ENCODE peak calls at places on chromosomes 4 and X, in nine cellular contexts. One of them, this sample, is unnamed.

GRCh38 chrX:24493740-24494543 is 28.9 kb downstream of the PDK3 start:
- DNase-seq in GM04503: no peak
- DNase-seq in stimulated activated CD4-positive, alpha-beta T cell treated with anti-CD3 and anti-CD28 coated beads, Interleukin-2, amount 100 ng/mL, for 24 hours: no peak
- DNase-seq in activated CD4-positive, alpha-beta T cell treated with anti-CD3 and anti-CD28 coated beads for 4 hours: no peak
- DNase-seq in amniotic epithelial cell: no peak
- DNase-seq in HFFc6: no peak
- DNase-seq in stimulated activated naive CD8-positive, alpha-beta T cell treated with anti-CD3 and anti-CD28 coated beads, Interleukin-15, amount 100 ng/mL, for 72 hours: no peak
- DNase-seq in CD4-positive, alpha-beta T cell: no peak
- DNase-seq in ACHN: no peak
- DNase-seq in this sample: no peak

GRCh38 chr4:764405-765169 is 59.0 kb downstream of the PCGF3 start:
- DNase-seq in GM04503: no peak
- DNase-seq in stimulated activated CD4-positive, alpha-beta T cell treated with anti-CD3 and anti-CD28 coated beads, Interleukin-2, amount 100 ng/mL, for 24 hours: no peak
- DNase-seq in activated CD4-positive, alpha-beta T cell treated with anti-CD3 and anti-CD28 coated beads for 4 hours: no peak
- DNase-seq in amniotic epithelial cell: no peak
- DNase-seq in HFFc6: no peak
- DNase-seq in stimulated activated naive CD8-positive, alpha-beta T cell treated with anti-CD3 and anti-CD28 coated beads, Interleukin-15, amount 100 ng/mL, for 72 hours: no peak
- DNase-seq in CD4-positive, alpha-beta T cell: no peak
- DNase-seq in ACHN: no peak
- DNase-seq in this sample: no peak

GRCh38 chr4:35106091-35106734 is 1138.1 kb downstream of the ARAP2 start:
- DNase-seq in GM04503: no peak
- DNase-seq in stimulated activated CD4-positive, alpha-beta T cell treated with anti-CD3 and anti-CD28 coated beads, Interleukin-2, amount 100 ng/mL, for 24 hours: no peak
- DNase-seq in activated CD4-positive, alpha-beta T cell treated with anti-CD3 and anti-CD28 coated beads for 4 hours: no peak
- DNase-seq in amniotic epithelial cell: no peak
- DNase-seq in HFFc6: no peak
- DNase-seq in stimulated activated naive CD8-positive, alpha-beta T cell treated with anti-CD3 and anti-CD28 coated beads, Interleukin-15, amount 100 ng/mL, for 72 hours: no peak
- DNase-seq in CD4-positive, alpha-beta T cell: no peak
- DNase-seq in ACHN: no peak
- DNase-seq in this sample: no peak

GRCh38 chrX:21993265-21993664 is 38.9 kb upstream of the PHEX start:
- DNase-seq in GM04503: no peak
- DNase-seq in stimulated activated CD4-positive, alpha-beta T cell treated with anti-CD3 and anti-CD28 coated beads, Interleukin-2, amount 100 ng/mL, for 24 hours: no peak
- DNase-seq in activated CD4-positive, alpha-beta T cell treated with anti-CD3 and anti-CD28 coated beads for 4 hours: no peak
- DNase-seq in amniotic epithelial cell: no peak
- DNase-seq in HFFc6: no peak
- DNase-seq in stimulated activated naive CD8-positive, alpha-beta T cell treated with anti-CD3 and anti-CD28 coated beads, Interleukin-15, amount 100 ng/mL, for 72 hours: no peak
- DNase-seq in CD4-positive, alpha-beta T cell: no peak
- DNase-seq in ACHN: no peak
- DNase-seq in this sample: no peak

GRCh38 chr4:142875117-142875516 is 29.0 kb upstream of the INPP4B start:
- DNase-seq in GM04503: no peak
- DNase-seq in stimulated activated CD4-positive, alpha-beta T cell treated with anti-CD3 and anti-CD28 coated beads, Interleukin-2, amount 100 ng/mL, for 24 hours: no peak
- DNase-seq in activated CD4-positive, alpha-beta T cell treated with anti-CD3 and anti-CD28 coated beads for 4 hours: no peak
- DNase-seq in amniotic epithelial cell: no peak
- DNase-seq in HFFc6: no peak
- DNase-seq in stimulated activated naive CD8-positive, alpha-beta T cell treated with anti-CD3 and anti-CD28 coated beads, Interleukin-15, amount 100 ng/mL, for 72 hours: no peak
- DNase-seq in CD4-positive, alpha-beta T cell: no peak
- DNase-seq in ACHN: no peak
- DNase-seq in this sample: no peak

GRCh38 chrX:147958316-147958715 is 22.8 kb upstream of the FMR1NB start:
- DNase-seq in GM04503: peak
- DNase-seq in stimulated activated CD4-positive, alpha-beta T cell treated with anti-CD3 and anti-CD28 coated beads, Interleukin-2, amount 100 ng/mL, for 24 hours: no peak
- DNase-seq in activated CD4-positive, alpha-beta T cell treated with anti-CD3 and anti-CD28 coated beads for 4 hours: no peak
- DNase-seq in amniotic epithelial cell: peak
- DNase-seq in HFFc6: peak
- DNase-seq in stimulated activated naive CD8-positive, alpha-beta T cell treated with anti-CD3 and anti-CD28 coated beads, Interleukin-15, amount 100 ng/mL, for 72 hours: no peak
- DNase-seq in CD4-positive, alpha-beta T cell: no peak
- DNase-seq in ACHN: peak
- DNase-seq in this sample: peak

GRCh38 chr4:181264908-181265307 is 978.3 kb upstream of the TENM3 start:
- DNase-seq in GM04503: no peak
- DNase-seq in stimulated activated CD4-positive, alpha-beta T cell treated with anti-CD3 and anti-CD28 coated beads, Interleukin-2, amount 100 ng/mL, for 24 hours: no peak
- DNase-seq in activated CD4-positive, alpha-beta T cell treated with anti-CD3 and anti-CD28 coated beads for 4 hours: no peak
- DNase-seq in amniotic epithelial cell: no peak
- DNase-seq in HFFc6: no peak
- DNase-seq in stimulated activated naive CD8-positive, alpha-beta T cell treated with anti-CD3 and anti-CD28 coated beads, Interleukin-15, amount 100 ng/mL, for 72 hours: no peak
- DNase-seq in CD4-positive, alpha-beta T cell: no peak
- DNase-seq in ACHN: no peak
- DNase-seq in this sample: no peak

GRCh38 chr4:26792639-26793038 is 68.0 kb upstream of the STIM2 start:
- DNase-seq in GM04503: no peak
- DNase-seq in stimulated activated CD4-positive, alpha-beta T cell treated with anti-CD3 and anti-CD28 coated beads, Interleukin-2, amount 100 ng/mL, for 24 hours: no peak
- DNase-seq in activated CD4-positive, alpha-beta T cell treated with anti-CD3 and anti-CD28 coated beads for 4 hours: no peak
- DNase-seq in amniotic epithelial cell: no peak
- DNase-seq in HFFc6: no peak
- DNase-seq in stimulated activated naive CD8-positive, alpha-beta T cell treated with anti-CD3 and anti-CD28 coated beads, Interleukin-15, amount 100 ng/mL, for 72 hours: no peak
- DNase-seq in CD4-positive, alpha-beta T cell: no peak
- DNase-seq in ACHN: no peak
- DNase-seq in this sample: no peak

GRCh38 chr4:117085185-117085701 is at the start of gene TRAM1L1:
- DNase-seq in GM04503: peak
- DNase-seq in stimulated activated CD4-positive, alpha-beta T cell treated with anti-CD3 and anti-CD28 coated beads, Interleukin-2, amount 100 ng/mL, for 24 hours: peak
- DNase-seq in activated CD4-positive, alpha-beta T cell treated with anti-CD3 and anti-CD28 coated beads for 4 hours: no peak
- DNase-seq in amniotic epithelial cell: peak
- DNase-seq in HFFc6: no peak
- DNase-seq in stimulated activated naive CD8-positive, alpha-beta T cell treated with anti-CD3 and anti-CD28 coated beads, Interleukin-15, amount 100 ng/mL, for 72 hours: peak
- DNase-seq in CD4-positive, alpha-beta T cell: no peak
- DNase-seq in ACHN: peak
- DNase-seq in this sample: no peak

GRCh38 chr4:121648518-121648917 is 48.3 kb downstream of the ANXA5 start:
- DNase-seq in GM04503: peak
- DNase-seq in stimulated activated CD4-positive, alpha-beta T cell treated with anti-CD3 and anti-CD28 coated beads, Interleukin-2, amount 100 ng/mL, for 24 hours: no peak
- DNase-seq in activated CD4-positive, alpha-beta T cell treated with anti-CD3 and anti-CD28 coated beads for 4 hours: no peak
- DNase-seq in amniotic epithelial cell: no peak
- DNase-seq in HFFc6: no peak
- DNase-seq in stimulated activated naive CD8-positive, alpha-beta T cell treated with anti-CD3 and anti-CD28 coated beads, Interleukin-15, amount 100 ng/mL, for 72 hours: no peak
- DNase-seq in CD4-positive, alpha-beta T cell: no peak
- DNase-seq in ACHN: no peak
- DNase-seq in this sample: no peak

GRCh38 chrX:134868766-134869495 is 121.9 kb upstream of the SMIM10 start:
- DNase-seq in GM04503: peak
- DNase-seq in stimulated activated CD4-positive, alpha-beta T cell treated with anti-CD3 and anti-CD28 coated beads, Interleukin-2, amount 100 ng/mL, for 24 hours: no peak
- DNase-seq in activated CD4-positive, alpha-beta T cell treated with anti-CD3 and anti-CD28 coated beads for 4 hours: no peak
- DNase-seq in amniotic epithelial cell: peak
- DNase-seq in HFFc6: peak
- DNase-seq in stimulated activated naive CD8-positive, alpha-beta T cell treated with anti-CD3 and anti-CD28 coated beads, Interleukin-15, amount 100 ng/mL, for 72 hours: no peak
- DNase-seq in CD4-positive, alpha-beta T cell: no peak
- DNase-seq in ACHN: peak
- DNase-seq in this sample: peak

GRCh38 chr4:155759372-155760252 is 791 bp downstream of the GUCY1B1 start:
- DNase-seq in GM04503: no peak
- DNase-seq in stimulated activated CD4-positive, alpha-beta T cell treated with anti-CD3 and anti-CD28 coated beads, Interleukin-2, amount 100 ng/mL, for 24 hours: peak
- DNase-seq in activated CD4-positive, alpha-beta T cell treated with anti-CD3 and anti-CD28 coated beads for 4 hours: peak
- DNase-seq in amniotic epithelial cell: peak
- DNase-seq in HFFc6: no peak
- DNase-seq in stimulated activated naive CD8-positive, alpha-beta T cell treated with anti-CD3 and anti-CD28 coated beads, Interleukin-15, amount 100 ng/mL, for 72 hours: peak
- DNase-seq in CD4-positive, alpha-beta T cell: no peak
- DNase-seq in ACHN: peak
- DNase-seq in this sample: no peak

GRCh38 chr4:2930135-2930805 is 32.9 kb downstream of the NOP14 start:
- DNase-seq in GM04503: no peak
- DNase-seq in stimulated activated CD4-positive, alpha-beta T cell treated with anti-CD3 and anti-CD28 coated beads, Interleukin-2, amount 100 ng/mL, for 24 hours: no peak
- DNase-seq in activated CD4-positive, alpha-beta T cell treated with anti-CD3 and anti-CD28 coated beads for 4 hours: no peak
- DNase-seq in amniotic epithelial cell: no peak
- DNase-seq in HFFc6: no peak
- DNase-seq in stimulated activated naive CD8-positive, alpha-beta T cell treated with anti-CD3 and anti-CD28 coated beads, Interleukin-15, amount 100 ng/mL, for 72 hours: no peak
- DNase-seq in CD4-positive, alpha-beta T cell: no peak
- DNase-seq in ACHN: no peak
- DNase-seq in this sample: no peak

GRCh38 chr4:16914208-16914607 is 15.8 kb upstream of the LDB2 start:
- DNase-seq in GM04503: no peak
- DNase-seq in stimulated activated CD4-positive, alpha-beta T cell treated with anti-CD3 and anti-CD28 coated beads, Interleukin-2, amount 100 ng/mL, for 24 hours: no peak
- DNase-seq in activated CD4-positive, alpha-beta T cell treated with anti-CD3 and anti-CD28 coated beads for 4 hours: no peak
- DNase-seq in amniotic epithelial cell: no peak
- DNase-seq in HFFc6: peak
- DNase-seq in stimulated activated naive CD8-positive, alpha-beta T cell treated with anti-CD3 and anti-CD28 coated beads, Interleukin-15, amount 100 ng/mL, for 72 hours: no peak
- DNase-seq in CD4-positive, alpha-beta T cell: no peak
- DNase-seq in ACHN: no peak
- DNase-seq in this sample: no peak

GRCh38 chr4:26410385-26411293 is 79.6 kb downstream of the CCKAR start:
- DNase-seq in GM04503: no peak
- DNase-seq in stimulated activated CD4-positive, alpha-beta T cell treated with anti-CD3 and anti-CD28 coated beads, Interleukin-2, amount 100 ng/mL, for 24 hours: no peak
- DNase-seq in activated CD4-positive, alpha-beta T cell treated with anti-CD3 and anti-CD28 coated beads for 4 hours: peak
- DNase-seq in amniotic epithelial cell: peak
- DNase-seq in HFFc6: peak
- DNase-seq in stimulated activated naive CD8-positive, alpha-beta T cell treated with anti-CD3 and anti-CD28 coated beads, Interleukin-15, amount 100 ng/mL, for 72 hours: peak
- DNase-seq in CD4-positive, alpha-beta T cell: no peak
- DNase-seq in ACHN: peak
- DNase-seq in this sample: peak

GRCh38 chrX:96729053-96729452 is 44.4 kb downstream of the DIAPH2 start:
- DNase-seq in GM04503: no peak
- DNase-seq in stimulated activated CD4-positive, alpha-beta T cell treated with anti-CD3 and anti-CD28 coated beads, Interleukin-2, amount 100 ng/mL, for 24 hours: no peak
- DNase-seq in activated CD4-positive, alpha-beta T cell treated with anti-CD3 and anti-CD28 coated beads for 4 hours: no peak
- DNase-seq in amniotic epithelial cell: no peak
- DNase-seq in HFFc6: no peak
- DNase-seq in stimulated activated naive CD8-positive, alpha-beta T cell treated with anti-CD3 and anti-CD28 coated beads, Interleukin-15, amount 100 ng/mL, for 72 hours: no peak
- DNase-seq in CD4-positive, alpha-beta T cell: no peak
- DNase-seq in ACHN: no peak
- DNase-seq in this sample: no peak

GRCh38 chr4:83780334-83780733 is 244.4 kb downstream of the GPAT3 start:
- DNase-seq in GM04503: no peak
- DNase-seq in stimulated activated CD4-positive, alpha-beta T cell treated with anti-CD3 and anti-CD28 coated beads, Interleukin-2, amount 100 ng/mL, for 24 hours: no peak
- DNase-seq in activated CD4-positive, alpha-beta T cell treated with anti-CD3 and anti-CD28 coated beads for 4 hours: no peak
- DNase-seq in amniotic epithelial cell: no peak
- DNase-seq in HFFc6: no peak
- DNase-seq in stimulated activated naive CD8-positive, alpha-beta T cell treated with anti-CD3 and anti-CD28 coated beads, Interleukin-15, amount 100 ng/mL, for 72 hours: no peak
- DNase-seq in CD4-positive, alpha-beta T cell: no peak
- DNase-seq in ACHN: peak
- DNase-seq in this sample: no peak

GRCh38 chrX:143615851-143616250 is 20.1 kb downstream of the SLITRK4 start:
- DNase-seq in GM04503: no peak
- DNase-seq in stimulated activated CD4-positive, alpha-beta T cell treated with anti-CD3 and anti-CD28 coated beads, Interleukin-2, amount 100 ng/mL, for 24 hours: no peak
- DNase-seq in activated CD4-positive, alpha-beta T cell treated with anti-CD3 and anti-CD28 coated beads for 4 hours: no peak
- DNase-seq in amniotic epithelial cell: peak
- DNase-seq in HFFc6: no peak
- DNase-seq in stimulated activated naive CD8-positive, alpha-beta T cell treated with anti-CD3 and anti-CD28 coated beads, Interleukin-15, amount 100 ng/mL, for 72 hours: no peak
- DNase-seq in CD4-positive, alpha-beta T cell: no peak
- DNase-seq in ACHN: no peak
- DNase-seq in this sample: no peak

GRCh38 chr4:2834001-2834921 is 9.4 kb upstream of the ADD1 start:
- DNase-seq in GM04503: no peak
- DNase-seq in stimulated activated CD4-positive, alpha-beta T cell treated with anti-CD3 and anti-CD28 coated beads, Interleukin-2, amount 100 ng/mL, for 24 hours: no peak
- DNase-seq in activated CD4-positive, alpha-beta T cell treated with anti-CD3 and anti-CD28 coated beads for 4 hours: no peak
- DNase-seq in amniotic epithelial cell: no peak
- DNase-seq in HFFc6: no peak
- DNase-seq in stimulated activated naive CD8-positive, alpha-beta T cell treated with anti-CD3 and anti-CD28 coated beads, Interleukin-15, amount 100 ng/mL, for 72 hours: no peak
- DNase-seq in CD4-positive, alpha-beta T cell: no peak
- DNase-seq in ACHN: no peak
- DNase-seq in this sample: no peak

GRCh38 chrX:38800981-38801845 is at the start of gene MID1IP1:
- DNase-seq in GM04503: no peak
- DNase-seq in stimulated activated CD4-positive, alpha-beta T cell treated with anti-CD3 and anti-CD28 coated beads, Interleukin-2, amount 100 ng/mL, for 24 hours: peak
- DNase-seq in activated CD4-positive, alpha-beta T cell treated with anti-CD3 and anti-CD28 coated beads for 4 hours: peak
- DNase-seq in amniotic epithelial cell: peak
- DNase-seq in HFFc6: peak
- DNase-seq in stimulated activated naive CD8-positive, alpha-beta T cell treated with anti-CD3 and anti-CD28 coated beads, Interleukin-15, amount 100 ng/mL, for 72 hours: peak
- DNase-seq in CD4-positive, alpha-beta T cell: peak
- DNase-seq in ACHN: peak
- DNase-seq in this sample: no peak

GRCh38 chr4:136526517-136526916 is 1005.8 kb downstream of the PCDH18 start:
- DNase-seq in GM04503: no peak
- DNase-seq in stimulated activated CD4-positive, alpha-beta T cell treated with anti-CD3 and anti-CD28 coated beads, Interleukin-2, amount 100 ng/mL, for 24 hours: no peak
- DNase-seq in activated CD4-positive, alpha-beta T cell treated with anti-CD3 and anti-CD28 coated beads for 4 hours: no peak
- DNase-seq in amniotic epithelial cell: peak
- DNase-seq in HFFc6: no peak
- DNase-seq in stimulated activated naive CD8-positive, alpha-beta T cell treated with anti-CD3 and anti-CD28 coated beads, Interleukin-15, amount 100 ng/mL, for 72 hours: no peak
- DNase-seq in CD4-positive, alpha-beta T cell: no peak
- DNase-seq in ACHN: no peak
- DNase-seq in this sample: no peak

GRCh38 chr4:186190456-186191265 is 706 bp upstream of the CYP4V2 start:
- DNase-seq in GM04503: no peak
- DNase-seq in stimulated activated CD4-positive, alpha-beta T cell treated with anti-CD3 and anti-CD28 coated beads, Interleukin-2, amount 100 ng/mL, for 24 hours: peak
- DNase-seq in activated CD4-positive, alpha-beta T cell treated with anti-CD3 and anti-CD28 coated beads for 4 hours: peak
- DNase-seq in amniotic epithelial cell: peak
- DNase-seq in HFFc6: no peak
- DNase-seq in stimulated activated naive CD8-positive, alpha-beta T cell treated with anti-CD3 and anti-CD28 coated beads, Interleukin-15, amount 100 ng/mL, for 72 hours: peak
- DNase-seq in CD4-positive, alpha-beta T cell: peak
- DNase-seq in ACHN: peak
- DNase-seq in this sample: no peak

GRCh38 chr4:151472711-151473110 is 63.7 kb downstream of the FHIP1A start:
- DNase-seq in GM04503: no peak
- DNase-seq in stimulated activated CD4-positive, alpha-beta T cell treated with anti-CD3 and anti-CD28 coated beads, Interleukin-2, amount 100 ng/mL, for 24 hours: no peak
- DNase-seq in activated CD4-positive, alpha-beta T cell treated with anti-CD3 and anti-CD28 coated beads for 4 hours: no peak
- DNase-seq in amniotic epithelial cell: peak
- DNase-seq in HFFc6: no peak
- DNase-seq in stimulated activated naive CD8-positive, alpha-beta T cell treated with anti-CD3 and anti-CD28 coated beads, Interleukin-15, amount 100 ng/mL, for 72 hours: no peak
- DNase-seq in CD4-positive, alpha-beta T cell: no peak
- DNase-seq in ACHN: no peak
- DNase-seq in this sample: no peak

GRCh38 chr4:82428969-82429727 is 1.1 kb downstream of the HNRNPDL start:
- DNase-seq in GM04503: peak
- DNase-seq in stimulated activated CD4-positive, alpha-beta T cell treated with anti-CD3 and anti-CD28 coated beads, Interleukin-2, amount 100 ng/mL, for 24 hours: peak
- DNase-seq in activated CD4-positive, alpha-beta T cell treated with anti-CD3 and anti-CD28 coated beads for 4 hours: peak
- DNase-seq in amniotic epithelial cell: peak
- DNase-seq in HFFc6: peak
- DNase-seq in stimulated activated naive CD8-positive, alpha-beta T cell treated with anti-CD3 and anti-CD28 coated beads, Interleukin-15, amount 100 ng/mL, for 72 hours: peak
- DNase-seq in CD4-positive, alpha-beta T cell: peak
- DNase-seq in ACHN: peak
- DNase-seq in this sample: peak

GRCh38 chr4:5409237-5409636 is 299.1 kb downstream of the EVC2 start:
- DNase-seq in GM04503: no peak
- DNase-seq in stimulated activated CD4-positive, alpha-beta T cell treated with anti-CD3 and anti-CD28 coated beads, Interleukin-2, amount 100 ng/mL, for 24 hours: no peak
- DNase-seq in activated CD4-positive, alpha-beta T cell treated with anti-CD3 and anti-CD28 coated beads for 4 hours: no peak
- DNase-seq in amniotic epithelial cell: no peak
- DNase-seq in HFFc6: no peak
- DNase-seq in stimulated activated naive CD8-positive, alpha-beta T cell treated with anti-CD3 and anti-CD28 coated beads, Interleukin-15, amount 100 ng/mL, for 72 hours: no peak
- DNase-seq in CD4-positive, alpha-beta T cell: no peak
- DNase-seq in ACHN: no peak
- DNase-seq in this sample: no peak

GRCh38 chr4:146121757-146122156 is 53.8 kb upstream of the LSM6 start:
- DNase-seq in GM04503: no peak
- DNase-seq in stimulated activated CD4-positive, alpha-beta T cell treated with anti-CD3 and anti-CD28 coated beads, Interleukin-2, amount 100 ng/mL, for 24 hours: no peak
- DNase-seq in activated CD4-positive, alpha-beta T cell treated with anti-CD3 and anti-CD28 coated beads for 4 hours: no peak
- DNase-seq in amniotic epithelial cell: no peak
- DNase-seq in HFFc6: no peak
- DNase-seq in stimulated activated naive CD8-positive, alpha-beta T cell treated with anti-CD3 and anti-CD28 coated beads, Interleukin-15, amount 100 ng/mL, for 72 hours: no peak
- DNase-seq in CD4-positive, alpha-beta T cell: no peak
- DNase-seq in ACHN: no peak
- DNase-seq in this sample: no peak

GRCh38 chrX:77527233-77528001 is 80.2 kb downstream of the FGF16 start:
- DNase-seq in GM04503: no peak
- DNase-seq in stimulated activated CD4-positive, alpha-beta T cell treated with anti-CD3 and anti-CD28 coated beads, Interleukin-2, amount 100 ng/mL, for 24 hours: no peak
- DNase-seq in activated CD4-positive, alpha-beta T cell treated with anti-CD3 and anti-CD28 coated beads for 4 hours: no peak
- DNase-seq in amniotic epithelial cell: no peak
- DNase-seq in HFFc6: no peak
- DNase-seq in stimulated activated naive CD8-positive, alpha-beta T cell treated with anti-CD3 and anti-CD28 coated beads, Interleukin-15, amount 100 ng/mL, for 72 hours: no peak
- DNase-seq in CD4-positive, alpha-beta T cell: no peak
- DNase-seq in ACHN: no peak
- DNase-seq in this sample: no peak

GRCh38 chr4:92235741-92236140 is 68.0 kb upstream of the GRID2 start:
- DNase-seq in GM04503: no peak
- DNase-seq in stimulated activated CD4-positive, alpha-beta T cell treated with anti-CD3 and anti-CD28 coated beads, Interleukin-2, amount 100 ng/mL, for 24 hours: no peak
- DNase-seq in activated CD4-positive, alpha-beta T cell treated with anti-CD3 and anti-CD28 coated beads for 4 hours: no peak
- DNase-seq in amniotic epithelial cell: no peak
- DNase-seq in HFFc6: no peak
- DNase-seq in stimulated activated naive CD8-positive, alpha-beta T cell treated with anti-CD3 and anti-CD28 coated beads, Interleukin-15, amount 100 ng/mL, for 72 hours: no peak
- DNase-seq in CD4-positive, alpha-beta T cell: no peak
- DNase-seq in ACHN: no peak
- DNase-seq in this sample: no peak